ENCODE peak calls at places on chromosome 17, in ten cellular contexts. One of them, this sample, is unnamed.

GRCh38 chr17:80712089-80712488 is 167.5 kb downstream of the RPTOR start:
- DNase-seq in GM23338: no peak
- DNase-seq in tibial nerve: no peak
- DNase-seq in activated naive CD8-positive, alpha-beta T cell treated with anti-CD3 and anti-CD28 coated beads, Interleukin-2, amount 50 U/mL, for 24 hours: no peak
- DNase-seq in RCC 7860: no peak
- DNase-seq in T follicular helper cell: no peak
- DNase-seq in Panc1: no peak
- DNase-seq in activated T-helper 9 cell treated with anti-CD3 and anti-CD28 coated beads, Interleukin-2, amount 50 U/mL, for 16 hours: no peak
- DNase-seq in T-helper 2 cell: no peak
- DNase-seq in activated T-helper 1 cell treated with Interleukin-2 at 50 U/mL for 16 hours: no peak
- DNase-seq in this sample: no peak

GRCh38 chr17:10192963-10193362 is 5.4 kb downstream of the GAS7 start:
- DNase-seq in GM23338: no peak
- DNase-seq in tibial nerve: no peak
- DNase-seq in activated naive CD8-positive, alpha-beta T cell treated with anti-CD3 and anti-CD28 coated beads, Interleukin-2, amount 50 U/mL, for 24 hours: no peak
- DNase-seq in RCC 7860: no peak
- DNase-seq in T follicular helper cell: no peak
- DNase-seq in Panc1: no peak
- DNase-seq in activated T-helper 9 cell treated with anti-CD3 and anti-CD28 coated beads, Interleukin-2, amount 50 U/mL, for 16 hours: no peak
- DNase-seq in T-helper 2 cell: no peak
- DNase-seq in activated T-helper 1 cell treated with Interleukin-2 at 50 U/mL for 16 hours: no peak
- DNase-seq in this sample: peak; percentile 69

GRCh38 chr17:43953746-43954145 is at the start of gene PYY:
- DNase-seq in GM23338: peak; percentile 52
- DNase-seq in tibial nerve: no peak
- DNase-seq in activated naive CD8-positive, alpha-beta T cell treated with anti-CD3 and anti-CD28 coated beads, Interleukin-2, amount 50 U/mL, for 24 hours: no peak
- DNase-seq in RCC 7860: no peak
- DNase-seq in T follicular helper cell: no peak
- DNase-seq in Panc1: no peak
- DNase-seq in activated T-helper 9 cell treated with anti-CD3 and anti-CD28 coated beads, Interleukin-2, amount 50 U/mL, for 16 hours: no peak
- DNase-seq in T-helper 2 cell: no peak
- DNase-seq in activated T-helper 1 cell treated with Interleukin-2 at 50 U/mL for 16 hours: no peak
- DNase-seq in this sample: no peak

GRCh38 chr17:35345926-35346771 is 27.3 kb downstream of the SLFN11 start:
- DNase-seq in GM23338: peak; percentile 72
- DNase-seq in tibial nerve: peak; percentile 66
- DNase-seq in activated naive CD8-positive, alpha-beta T cell treated with anti-CD3 and anti-CD28 coated beads, Interleukin-2, amount 50 U/mL, for 24 hours: peak; percentile 50
- DNase-seq in RCC 7860: peak; percentile 26
- DNase-seq in T follicular helper cell: peak; percentile 7
- DNase-seq in Panc1: no peak
- DNase-seq in activated T-helper 9 cell treated with anti-CD3 and anti-CD28 coated beads, Interleukin-2, amount 50 U/mL, for 16 hours: no peak
- DNase-seq in T-helper 2 cell: peak; percentile 35
- DNase-seq in activated T-helper 1 cell treated with Interleukin-2 at 50 U/mL for 16 hours: peak; percentile 18
- DNase-seq in this sample: peak; percentile 22

GRCh38 chr17:75113798-75114551 is 4.2 kb downstream of the ARMC7 start:
- DNase-seq in GM23338: peak; percentile 96
- DNase-seq in tibial nerve: peak; percentile 98
- DNase-seq in activated naive CD8-positive, alpha-beta T cell treated with anti-CD3 and anti-CD28 coated beads, Interleukin-2, amount 50 U/mL, for 24 hours: peak; percentile 91
- DNase-seq in RCC 7860: peak; percentile 80
- DNase-seq in T follicular helper cell: peak; percentile 84
- DNase-seq in Panc1: no peak
- DNase-seq in activated T-helper 9 cell treated with anti-CD3 and anti-CD28 coated beads, Interleukin-2, amount 50 U/mL, for 16 hours: peak; percentile 78
- DNase-seq in T-helper 2 cell: peak; percentile 79
- DNase-seq in activated T-helper 1 cell treated with Interleukin-2 at 50 U/mL for 16 hours: peak; percentile 79
- DNase-seq in this sample: peak; percentile 78

GRCh38 chr17:8504460-8505207 is 69.0 kb downstream of the NDEL1 start:
- DNase-seq in GM23338: no peak
- DNase-seq in tibial nerve: no peak
- DNase-seq in activated naive CD8-positive, alpha-beta T cell treated with anti-CD3 and anti-CD28 coated beads, Interleukin-2, amount 50 U/mL, for 24 hours: no peak
- DNase-seq in RCC 7860: no peak
- DNase-seq in T follicular helper cell: no peak
- DNase-seq in Panc1: no peak
- DNase-seq in activated T-helper 9 cell treated with anti-CD3 and anti-CD28 coated beads, Interleukin-2, amount 50 U/mL, for 16 hours: no peak
- DNase-seq in T-helper 2 cell: no peak
- DNase-seq in activated T-helper 1 cell treated with Interleukin-2 at 50 U/mL for 16 hours: no peak
- DNase-seq in this sample: no peak

GRCh38 chr17:27244481-27245223 is 49.3 kb upstream of the WSB1 start:
- DNase-seq in GM23338: peak; percentile 74
- DNase-seq in tibial nerve: peak; percentile 96
- DNase-seq in activated naive CD8-positive, alpha-beta T cell treated with anti-CD3 and anti-CD28 coated beads, Interleukin-2, amount 50 U/mL, for 24 hours: no peak
- DNase-seq in RCC 7860: no peak
- DNase-seq in T follicular helper cell: no peak
- DNase-seq in Panc1: no peak
- DNase-seq in activated T-helper 9 cell treated with anti-CD3 and anti-CD28 coated beads, Interleukin-2, amount 50 U/mL, for 16 hours: no peak
- DNase-seq in T-helper 2 cell: no peak
- DNase-seq in activated T-helper 1 cell treated with Interleukin-2 at 50 U/mL for 16 hours: no peak
- DNase-seq in this sample: peak; percentile 89

GRCh38 chr17:30969989-30970680 is 704 bp upstream of the RNF135 start:
- DNase-seq in GM23338: peak; percentile 64
- DNase-seq in tibial nerve: no peak
- DNase-seq in activated naive CD8-positive, alpha-beta T cell treated with anti-CD3 and anti-CD28 coated beads, Interleukin-2, amount 50 U/mL, for 24 hours: peak; percentile 34
- DNase-seq in RCC 7860: no peak
- DNase-seq in T follicular helper cell: no peak
- DNase-seq in Panc1: no peak
- DNase-seq in activated T-helper 9 cell treated with anti-CD3 and anti-CD28 coated beads, Interleukin-2, amount 50 U/mL, for 16 hours: no peak
- DNase-seq in T-helper 2 cell: no peak
- DNase-seq in activated T-helper 1 cell treated with Interleukin-2 at 50 U/mL for 16 hours: peak; percentile 9
- DNase-seq in this sample: no peak

GRCh38 chr17:44981221-44981968 is 13.3 kb upstream of the C1QL1 start:
- DNase-seq in GM23338: no peak
- DNase-seq in tibial nerve: no peak
- DNase-seq in activated naive CD8-positive, alpha-beta T cell treated with anti-CD3 and anti-CD28 coated beads, Interleukin-2, amount 50 U/mL, for 24 hours: no peak
- DNase-seq in RCC 7860: peak; percentile 38
- DNase-seq in T follicular helper cell: no peak
- DNase-seq in Panc1: peak; percentile 69
- DNase-seq in activated T-helper 9 cell treated with anti-CD3 and anti-CD28 coated beads, Interleukin-2, amount 50 U/mL, for 16 hours: no peak
- DNase-seq in T-helper 2 cell: no peak
- DNase-seq in activated T-helper 1 cell treated with Interleukin-2 at 50 U/mL for 16 hours: no peak
- DNase-seq in this sample: no peak

GRCh38 chr17:19381741-19382444 is 3.6 kb downstream of the MAPK7 start:
- DNase-seq in GM23338: no peak
- DNase-seq in tibial nerve: no peak
- DNase-seq in activated naive CD8-positive, alpha-beta T cell treated with anti-CD3 and anti-CD28 coated beads, Interleukin-2, amount 50 U/mL, for 24 hours: no peak
- DNase-seq in RCC 7860: no peak
- DNase-seq in T follicular helper cell: no peak
- DNase-seq in Panc1: no peak
- DNase-seq in activated T-helper 9 cell treated with anti-CD3 and anti-CD28 coated beads, Interleukin-2, amount 50 U/mL, for 16 hours: no peak
- DNase-seq in T-helper 2 cell: no peak
- DNase-seq in activated T-helper 1 cell treated with Interleukin-2 at 50 U/mL for 16 hours: no peak
- DNase-seq in this sample: no peak

GRCh38 chr17:42060231-42060630 is 9.8 kb upstream of the C17orf113 start:
- DNase-seq in GM23338: no peak
- DNase-seq in tibial nerve: no peak
- DNase-seq in activated naive CD8-positive, alpha-beta T cell treated with anti-CD3 and anti-CD28 coated beads, Interleukin-2, amount 50 U/mL, for 24 hours: no peak
- DNase-seq in RCC 7860: no peak
- DNase-seq in T follicular helper cell: no peak
- DNase-seq in Panc1: no peak
- DNase-seq in activated T-helper 9 cell treated with anti-CD3 and anti-CD28 coated beads, Interleukin-2, amount 50 U/mL, for 16 hours: no peak
- DNase-seq in T-helper 2 cell: no peak
- DNase-seq in activated T-helper 1 cell treated with Interleukin-2 at 50 U/mL for 16 hours: no peak
- DNase-seq in this sample: no peak

GRCh38 chr17:17032131-17032692 is 10.0 kb upstream of the MPRIP start:
- DNase-seq in GM23338: no peak
- DNase-seq in tibial nerve: no peak
- DNase-seq in activated naive CD8-positive, alpha-beta T cell treated with anti-CD3 and anti-CD28 coated beads, Interleukin-2, amount 50 U/mL, for 24 hours: no peak
- DNase-seq in RCC 7860: peak; percentile 62
- DNase-seq in T follicular helper cell: no peak
- DNase-seq in Panc1: no peak
- DNase-seq in activated T-helper 9 cell treated with anti-CD3 and anti-CD28 coated beads, Interleukin-2, amount 50 U/mL, for 16 hours: no peak
- DNase-seq in T-helper 2 cell: no peak
- DNase-seq in activated T-helper 1 cell treated with Interleukin-2 at 50 U/mL for 16 hours: no peak
- DNase-seq in this sample: no peak

GRCh38 chr17:44760474-44761308 is 1.9 kb downstream of the ADAM11 start:
- DNase-seq in GM23338: no peak
- DNase-seq in tibial nerve: no peak
- DNase-seq in activated naive CD8-positive, alpha-beta T cell treated with anti-CD3 and anti-CD28 coated beads, Interleukin-2, amount 50 U/mL, for 24 hours: no peak
- DNase-seq in RCC 7860: no peak
- DNase-seq in T follicular helper cell: no peak
- DNase-seq in Panc1: no peak
- DNase-seq in activated T-helper 9 cell treated with anti-CD3 and anti-CD28 coated beads, Interleukin-2, amount 50 U/mL, for 16 hours: no peak
- DNase-seq in T-helper 2 cell: no peak
- DNase-seq in activated T-helper 1 cell treated with Interleukin-2 at 50 U/mL for 16 hours: no peak
- DNase-seq in this sample: no peak

GRCh38 chr17:7404737-7405412 is 978 bp upstream of the TMEM256 start:
- DNase-seq in GM23338: peak; percentile 86
- DNase-seq in tibial nerve: peak; percentile 57
- DNase-seq in activated naive CD8-positive, alpha-beta T cell treated with anti-CD3 and anti-CD28 coated beads, Interleukin-2, amount 50 U/mL, for 24 hours: peak; percentile 68
- DNase-seq in RCC 7860: no peak
- DNase-seq in T follicular helper cell: peak; percentile 65
- DNase-seq in Panc1: no peak
- DNase-seq in activated T-helper 9 cell treated with anti-CD3 and anti-CD28 coated beads, Interleukin-2, amount 50 U/mL, for 16 hours: peak; percentile 61
- DNase-seq in T-helper 2 cell: no peak
- DNase-seq in activated T-helper 1 cell treated with Interleukin-2 at 50 U/mL for 16 hours: peak; percentile 63
- DNase-seq in this sample: no peak

GRCh38 chr17:12794919-12795517 is 5.7 kb downstream of the ARHGAP44 start:
- DNase-seq in GM23338: no peak
- DNase-seq in tibial nerve: no peak
- DNase-seq in activated naive CD8-positive, alpha-beta T cell treated with anti-CD3 and anti-CD28 coated beads, Interleukin-2, amount 50 U/mL, for 24 hours: no peak
- DNase-seq in RCC 7860: no peak
- DNase-seq in T follicular helper cell: no peak
- DNase-seq in Panc1: no peak
- DNase-seq in activated T-helper 9 cell treated with anti-CD3 and anti-CD28 coated beads, Interleukin-2, amount 50 U/mL, for 16 hours: no peak
- DNase-seq in T-helper 2 cell: no peak
- DNase-seq in activated T-helper 1 cell treated with Interleukin-2 at 50 U/mL for 16 hours: no peak
- DNase-seq in this sample: no peak

GRCh38 chr17:6084226-6085161 is 14.3 kb downstream of the WSCD1 start:
- DNase-seq in GM23338: no peak
- DNase-seq in tibial nerve: no peak
- DNase-seq in activated naive CD8-positive, alpha-beta T cell treated with anti-CD3 and anti-CD28 coated beads, Interleukin-2, amount 50 U/mL, for 24 hours: no peak
- DNase-seq in RCC 7860: no peak
- DNase-seq in T follicular helper cell: no peak
- DNase-seq in Panc1: no peak
- DNase-seq in activated T-helper 9 cell treated with anti-CD3 and anti-CD28 coated beads, Interleukin-2, amount 50 U/mL, for 16 hours: no peak
- DNase-seq in T-helper 2 cell: no peak
- DNase-seq in activated T-helper 1 cell treated with Interleukin-2 at 50 U/mL for 16 hours: no peak
- DNase-seq in this sample: no peak

GRCh38 chr17:57281887-57282653 is 25.7 kb downstream of the MSI2 start:
- DNase-seq in GM23338: no peak
- DNase-seq in tibial nerve: no peak
- DNase-seq in activated naive CD8-positive, alpha-beta T cell treated with anti-CD3 and anti-CD28 coated beads, Interleukin-2, amount 50 U/mL, for 24 hours: no peak
- DNase-seq in RCC 7860: no peak
- DNase-seq in T follicular helper cell: no peak
- DNase-seq in Panc1: no peak
- DNase-seq in activated T-helper 9 cell treated with anti-CD3 and anti-CD28 coated beads, Interleukin-2, amount 50 U/mL, for 16 hours: no peak
- DNase-seq in T-helper 2 cell: no peak
- DNase-seq in activated T-helper 1 cell treated with Interleukin-2 at 50 U/mL for 16 hours: no peak
- DNase-seq in this sample: no peak

GRCh38 chr17:50365165-50365564 is 7.8 kb downstream of the MRPL27 start:
- DNase-seq in GM23338: peak; percentile 22
- DNase-seq in tibial nerve: no peak
- DNase-seq in activated naive CD8-positive, alpha-beta T cell treated with anti-CD3 and anti-CD28 coated beads, Interleukin-2, amount 50 U/mL, for 24 hours: no peak
- DNase-seq in RCC 7860: no peak
- DNase-seq in T follicular helper cell: no peak
- DNase-seq in Panc1: no peak
- DNase-seq in activated T-helper 9 cell treated with anti-CD3 and anti-CD28 coated beads, Interleukin-2, amount 50 U/mL, for 16 hours: no peak
- DNase-seq in T-helper 2 cell: no peak
- DNase-seq in activated T-helper 1 cell treated with Interleukin-2 at 50 U/mL for 16 hours: no peak
- DNase-seq in this sample: no peak

GRCh38 chr17:4833941-4834501 is 881 bp downstream of the MINK1 start:
- DNase-seq in GM23338: peak; percentile 43
- DNase-seq in tibial nerve: peak; percentile 14
- DNase-seq in activated naive CD8-positive, alpha-beta T cell treated with anti-CD3 and anti-CD28 coated beads, Interleukin-2, amount 50 U/mL, for 24 hours: no peak
- DNase-seq in RCC 7860: peak; percentile 5
- DNase-seq in T follicular helper cell: no peak
- DNase-seq in Panc1: no peak
- DNase-seq in activated T-helper 9 cell treated with anti-CD3 and anti-CD28 coated beads, Interleukin-2, amount 50 U/mL, for 16 hours: no peak
- DNase-seq in T-helper 2 cell: no peak
- DNase-seq in activated T-helper 1 cell treated with Interleukin-2 at 50 U/mL for 16 hours: no peak
- DNase-seq in this sample: peak; percentile 9

GRCh38 chr17:48262982-48263586 is 155.5 kb downstream of the SNX11 start:
- DNase-seq in GM23338: no peak
- DNase-seq in tibial nerve: no peak
- DNase-seq in activated naive CD8-positive, alpha-beta T cell treated with anti-CD3 and anti-CD28 coated beads, Interleukin-2, amount 50 U/mL, for 24 hours: no peak
- DNase-seq in RCC 7860: no peak
- DNase-seq in T follicular helper cell: no peak
- DNase-seq in Panc1: no peak
- DNase-seq in activated T-helper 9 cell treated with anti-CD3 and anti-CD28 coated beads, Interleukin-2, amount 50 U/mL, for 16 hours: no peak
- DNase-seq in T-helper 2 cell: no peak
- DNase-seq in activated T-helper 1 cell treated with Interleukin-2 at 50 U/mL for 16 hours: no peak
- DNase-seq in this sample: no peak

GRCh38 chr17:57911834-57912673 is 43.2 kb downstream of the CUEDC1 start:
- DNase-seq in GM23338: peak; percentile 41
- DNase-seq in tibial nerve: peak; percentile 81
- DNase-seq in activated naive CD8-positive, alpha-beta T cell treated with anti-CD3 and anti-CD28 coated beads, Interleukin-2, amount 50 U/mL, for 24 hours: no peak
- DNase-seq in RCC 7860: no peak
- DNase-seq in T follicular helper cell: no peak
- DNase-seq in Panc1: no peak
- DNase-seq in activated T-helper 9 cell treated with anti-CD3 and anti-CD28 coated beads, Interleukin-2, amount 50 U/mL, for 16 hours: no peak
- DNase-seq in T-helper 2 cell: no peak
- DNase-seq in activated T-helper 1 cell treated with Interleukin-2 at 50 U/mL for 16 hours: no peak
- DNase-seq in this sample: no peak

GRCh38 chr17:33520404-33521032 is 227.4 kb upstream of the ASIC2 start:
- DNase-seq in GM23338: peak; percentile 80
- DNase-seq in tibial nerve: peak; percentile 23
- DNase-seq in activated naive CD8-positive, alpha-beta T cell treated with anti-CD3 and anti-CD28 coated beads, Interleukin-2, amount 50 U/mL, for 24 hours: peak; percentile 58
- DNase-seq in RCC 7860: no peak
- DNase-seq in T follicular helper cell: peak; percentile 3
- DNase-seq in Panc1: peak; percentile 10
- DNase-seq in activated T-helper 9 cell treated with anti-CD3 and anti-CD28 coated beads, Interleukin-2, amount 50 U/mL, for 16 hours: no peak
- DNase-seq in T-helper 2 cell: no peak
- DNase-seq in activated T-helper 1 cell treated with Interleukin-2 at 50 U/mL for 16 hours: no peak
- DNase-seq in this sample: no peak

GRCh38 chr17:1554751-1555617 is 7.6 kb downstream of the PITPNA start:
- DNase-seq in GM23338: no peak
- DNase-seq in tibial nerve: no peak
- DNase-seq in activated naive CD8-positive, alpha-beta T cell treated with anti-CD3 and anti-CD28 coated beads, Interleukin-2, amount 50 U/mL, for 24 hours: no peak
- DNase-seq in RCC 7860: no peak
- DNase-seq in T follicular helper cell: no peak
- DNase-seq in Panc1: no peak
- DNase-seq in activated T-helper 9 cell treated with anti-CD3 and anti-CD28 coated beads, Interleukin-2, amount 50 U/mL, for 16 hours: no peak
- DNase-seq in T-helper 2 cell: no peak
- DNase-seq in activated T-helper 1 cell treated with Interleukin-2 at 50 U/mL for 16 hours: no peak
- DNase-seq in this sample: no peak

GRCh38 chr17:64081802-64082799 is 47.8 kb downstream of the ERN1 start:
- DNase-seq in GM23338: no peak
- DNase-seq in tibial nerve: no peak
- DNase-seq in activated naive CD8-positive, alpha-beta T cell treated with anti-CD3 and anti-CD28 coated beads, Interleukin-2, amount 50 U/mL, for 24 hours: no peak
- DNase-seq in RCC 7860: peak; percentile 15
- DNase-seq in T follicular helper cell: peak; percentile 19
- DNase-seq in Panc1: peak; percentile 90
- DNase-seq in activated T-helper 9 cell treated with anti-CD3 and anti-CD28 coated beads, Interleukin-2, amount 50 U/mL, for 16 hours: no peak
- DNase-seq in T-helper 2 cell: peak; percentile 79
- DNase-seq in activated T-helper 1 cell treated with Interleukin-2 at 50 U/mL for 16 hours: no peak
- DNase-seq in this sample: peak; percentile 69

GRCh38 chr17:71440513-71440912 is 680.3 kb upstream of the SOX9 start:
- DNase-seq in GM23338: no peak
- DNase-seq in tibial nerve: no peak
- DNase-seq in activated naive CD8-positive, alpha-beta T cell treated with anti-CD3 and anti-CD28 coated beads, Interleukin-2, amount 50 U/mL, for 24 hours: no peak
- DNase-seq in RCC 7860: no peak
- DNase-seq in T follicular helper cell: no peak
- DNase-seq in Panc1: no peak
- DNase-seq in activated T-helper 9 cell treated with anti-CD3 and anti-CD28 coated beads, Interleukin-2, amount 50 U/mL, for 16 hours: peak; percentile 0
- DNase-seq in T-helper 2 cell: no peak
- DNase-seq in activated T-helper 1 cell treated with Interleukin-2 at 50 U/mL for 16 hours: no peak
- DNase-seq in this sample: no peak

GRCh38 chr17:71085238-71086033 is 916.1 kb downstream of the KCNJ2 start:
- DNase-seq in GM23338: peak; percentile 86
- DNase-seq in tibial nerve: no peak
- DNase-seq in activated naive CD8-positive, alpha-beta T cell treated with anti-CD3 and anti-CD28 coated beads, Interleukin-2, amount 50 U/mL, for 24 hours: no peak
- DNase-seq in RCC 7860: peak; percentile 17
- DNase-seq in T follicular helper cell: no peak
- DNase-seq in Panc1: no peak
- DNase-seq in activated T-helper 9 cell treated with anti-CD3 and anti-CD28 coated beads, Interleukin-2, amount 50 U/mL, for 16 hours: no peak
- DNase-seq in T-helper 2 cell: no peak
- DNase-seq in activated T-helper 1 cell treated with Interleukin-2 at 50 U/mL for 16 hours: no peak
- DNase-seq in this sample: peak; percentile 2

GRCh38 chr17:623121-623520 is 91.5 kb downstream of the VPS53 start:
- DNase-seq in GM23338: no peak
- DNase-seq in tibial nerve: no peak
- DNase-seq in activated naive CD8-positive, alpha-beta T cell treated with anti-CD3 and anti-CD28 coated beads, Interleukin-2, amount 50 U/mL, for 24 hours: no peak
- DNase-seq in RCC 7860: no peak
- DNase-seq in T follicular helper cell: no peak
- DNase-seq in Panc1: no peak
- DNase-seq in activated T-helper 9 cell treated with anti-CD3 and anti-CD28 coated beads, Interleukin-2, amount 50 U/mL, for 16 hours: no peak
- DNase-seq in T-helper 2 cell: no peak
- DNase-seq in activated T-helper 1 cell treated with Interleukin-2 at 50 U/mL for 16 hours: no peak
- DNase-seq in this sample: no peak

GRCh38 chr17:69466905-69467630 is 52.6 kb downstream of the MAP2K6 start:
- DNase-seq in GM23338: peak; percentile 65
- DNase-seq in tibial nerve: no peak
- DNase-seq in activated naive CD8-positive, alpha-beta T cell treated with anti-CD3 and anti-CD28 coated beads, Interleukin-2, amount 50 U/mL, for 24 hours: no peak
- DNase-seq in RCC 7860: peak; percentile 78
- DNase-seq in T follicular helper cell: no peak
- DNase-seq in Panc1: no peak
- DNase-seq in activated T-helper 9 cell treated with anti-CD3 and anti-CD28 coated beads, Interleukin-2, amount 50 U/mL, for 16 hours: no peak
- DNase-seq in T-helper 2 cell: no peak
- DNase-seq in activated T-helper 1 cell treated with Interleukin-2 at 50 U/mL for 16 hours: no peak
- DNase-seq in this sample: peak; percentile 11

This sample was measured in GM04504.